ENCODE peak calls at places on chromosomes 7 and 10, in five cellular contexts. K is dorsolateral prefrontal cortex, X is PC-3, V is left ventricle myocardium inferior, W is psoas muscle. Y is an unnamed sample.
A peak's percentile ranks its signal among the peaks of the same experiment; 100 is the strongest.

GRCh38 chr10:96642973-96643372 is 56.2 kb upstream of the TM9SF3 start:
- DNase-seq in K (peak; percentile 63), W (peak; percentile 60), V (peak; percentile 69), X (peak; percentile 40), Y (peak; percentile 94)

GRCh38 chr7:20214787-20215669 is 2.2 kb downstream of the MACC1 start:
- DNase-seq in X (peak; percentile 13), V (no peak), K (no peak), W (no peak), Y (no peak)

GRCh38 chr10:114328876-114329275 is 75.4 kb downstream of the AFAP1L2 start:
- DNase-seq in K (no peak), X (no peak), W (peak; percentile 32), V (peak; percentile 71), Y (no peak)

GRCh38 chr7:75583255-75583654 is 91.1 kb downstream of the SPDYE5 start:
- DNase-seq in V (no peak), W (no peak), K (no peak), X (no peak), Y (no peak)

GRCh38 chr7:75823198-75823910 is 9.7 kb upstream of the CCL24 start:
- DNase-seq in V (no peak), K (no peak), X (peak; percentile 63), W (no peak), Y (no peak)

GRCh38 chr7:13770305-13770704 is 219.2 kb downstream of the ETV1 start:
- DNase-seq in X (peak; percentile 11), K (no peak), V (no peak), W (no peak), Y (no peak)

GRCh38 chr10:35300063-35300699 is 36.1 kb upstream of the CCNY start:
- DNase-seq in K (no peak), V (peak; percentile 23), X (peak; percentile 99), W (peak; percentile 59), Y (peak; percentile 77)

GRCh38 chr7:102004229-102004628 is 186.8 kb downstream of the CUX1 start:
- DNase-seq in W (no peak), V (no peak), X (no peak), K (no peak), Y (no peak)

GRCh38 chr10:45514283-45515270 is 140.6 kb downstream of the ALOX5 start:
- DNase-seq in W (no peak), K (peak; percentile 71), V (no peak), X (peak; percentile 7), Y (no peak)

GRCh38 chr10:132059760-132060508 is 5.8 kb upstream of the JAKMIP3 start:
- DNase-seq in V (no peak), W (no peak), X (no peak), K (peak; percentile 76), Y (peak; percentile 41)

GRCh38 chr7:1770331-1770730 is 100.3 kb downstream of the ELFN1 start:
- DNase-seq in W (no peak), K (no peak), X (no peak), V (no peak), Y (no peak)

GRCh38 chr10:78920011-78920410 is 148.8 kb upstream of the ZMIZ1 start:
- DNase-seq in X (no peak), K (no peak), V (no peak), W (no peak), Y (peak; percentile 64)

GRCh38 chr10:93245772-93246171 is 172.1 kb downstream of the CYP26A1 start:
- DNase-seq in W (no peak), X (no peak), V (no peak), K (no peak), Y (no peak)

GRCh38 chr7:55423891-55424290 is 58.8 kb downstream of the LANCL2 start:
- DNase-seq in W (no peak), K (no peak), X (no peak), V (no peak), Y (no peak)

GRCh38 chr10:123392182-123392930 is 238.2 kb downstream of the BUB3 start:
- DNase-seq in X (no peak), W (no peak), V (no peak), K (no peak), Y (no peak)

GRCh38 chr7:67625257-67625713 is 628.7 kb downstream of the TYW1 start:
- DNase-seq in W (peak; percentile 73), V (peak; percentile 79), K (peak; percentile 83), X (peak; percentile 44), Y (peak; percentile 79)

GRCh38 chr7:138785587-138786437 is 12.0 kb upstream of the TMEM213 start:
- DNase-seq in K (no peak), X (peak; percentile 25), V (no peak), W (no peak), Y (peak; percentile 27)

GRCh38 chr7:28988091-28988490 is 30.0 kb upstream of the TRIL start:
- DNase-seq in K (no peak), X (no peak), W (no peak), V (no peak), Y (no peak)

GRCh38 chr7:90828601-90829000 is 232.5 kb downstream of the CDK14 start:
- DNase-seq in V (no peak), W (no peak), K (no peak), X (peak; percentile 67), Y (no peak)

GRCh38 chr10:98425511-98426352 is 10.8 kb upstream of the PYROXD2 start:
- DNase-seq in W (no peak), V (peak; percentile 40), X (peak; percentile 54), K (no peak), Y (no peak)

GRCh38 chr10:784377-784758 is 94.9 kb upstream of the DIP2C start:
- DNase-seq in V (no peak), X (no peak), W (no peak), K (peak; percentile 79), Y (peak; percentile 66)

GRCh38 chr7:706721-707120 is 19.8 kb upstream of the DNAAF5 start:
- DNase-seq in K (no peak), W (no peak), X (no peak), V (no peak), Y (peak; percentile 27)

GRCh38 chr7:129471402-129471827 is 30.9 kb upstream of the SMKR1 start:
- DNase-seq in W (no peak), K (no peak), V (no peak), X (peak; percentile 83), Y (no peak)

GRCh38 chr7:35374858-35375257 is 121.0 kb upstream of the TBX20 start:
- DNase-seq in W (no peak), K (no peak), V (peak; percentile 68), X (no peak), Y (no peak)

GRCh38 chr10:69460576-69461242 is 9.4 kb downstream of the TSPAN15 start:
- DNase-seq in W (no peak), V (no peak), K (no peak), X (no peak), Y (peak; percentile 69)

GRCh38 chr10:43119416-43120115 is 18.7 kb upstream of the CSGALNACT2 start:
- DNase-seq in V (no peak), X (no peak), K (peak; percentile 40), W (no peak), Y (peak; percentile 82)

GRCh38 chr10:117721883-117722282 is 179.3 kb downstream of the EMX2 start:
- DNase-seq in W (no peak), K (no peak), V (no peak), X (no peak), Y (no peak)

DNA sequence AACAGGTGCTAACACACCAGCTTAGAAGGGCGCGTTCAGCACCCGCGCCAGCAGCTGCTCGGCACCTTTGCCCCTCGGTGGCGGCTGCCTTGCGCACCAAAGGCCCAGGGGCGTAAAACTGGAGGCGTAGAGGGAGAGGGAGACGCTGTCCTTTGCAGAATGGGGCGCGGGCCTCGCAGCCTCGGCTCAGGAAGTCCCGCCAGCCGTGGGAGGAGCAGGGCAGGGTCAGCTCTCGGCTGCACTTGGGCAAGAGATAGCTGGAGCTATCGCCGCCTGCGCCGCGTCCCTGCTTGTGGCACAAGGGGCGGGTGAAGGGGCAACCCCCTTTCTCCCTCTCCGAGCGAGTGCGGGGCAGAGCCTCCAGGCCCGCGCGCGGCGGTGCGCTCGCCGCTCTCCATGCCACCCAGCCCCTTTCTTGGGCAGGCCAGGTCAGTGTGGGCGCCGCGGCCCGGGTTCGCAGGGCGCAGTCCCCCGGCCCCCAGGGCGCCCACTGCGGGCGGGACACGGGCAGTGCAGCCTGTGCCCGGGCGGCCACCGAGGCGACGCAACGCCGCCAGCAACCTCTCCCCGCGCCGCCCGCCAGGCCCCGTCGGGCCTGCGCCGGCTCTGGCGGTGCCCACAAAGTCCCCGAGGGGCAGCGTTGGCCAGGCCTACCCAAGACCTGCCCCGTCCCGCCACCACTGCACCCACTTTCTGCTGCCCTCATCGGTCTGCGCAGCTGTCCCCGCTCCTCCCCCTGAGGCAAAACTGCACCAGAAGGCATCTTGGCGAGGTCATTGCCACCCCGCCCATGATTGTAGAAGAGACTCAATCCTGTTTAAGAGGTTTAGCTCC is 4.1 kb downstream of the NEUROD6 start:
- DNase-seq in V (no peak), K (no peak), W (no peak), X (no peak), Y (no peak)
- TF ChIP-seq CTCF in V (peak; percentile 35), K (no peak), W (no peak), X (no peak), Y (no peak)

GRCh38 chr10:100490531-100490930 is 27.7 kb downstream of the WNT8B start:
- DNase-seq in V (no peak), X (no peak), W (no peak), K (no peak), Y (no peak)

GRCh38 chr10:100485841-100486495 is 23.2 kb downstream of the WNT8B start:
- DNase-seq in W (no peak), V (no peak), X (no peak), K (no peak), Y (no peak)

GRCh38 chr10:100489388-100489787 is 26.6 kb downstream of the WNT8B start:
- DNase-seq in W (no peak), X (no peak), V (no peak), K (no peak), Y (no peak)

GRCh38 chr10:100485336-100485735 is 22.5 kb downstream of the WNT8B start:
- DNase-seq in K (no peak), V (no peak), X (no peak), W (no peak), Y (no peak)

DNA sequence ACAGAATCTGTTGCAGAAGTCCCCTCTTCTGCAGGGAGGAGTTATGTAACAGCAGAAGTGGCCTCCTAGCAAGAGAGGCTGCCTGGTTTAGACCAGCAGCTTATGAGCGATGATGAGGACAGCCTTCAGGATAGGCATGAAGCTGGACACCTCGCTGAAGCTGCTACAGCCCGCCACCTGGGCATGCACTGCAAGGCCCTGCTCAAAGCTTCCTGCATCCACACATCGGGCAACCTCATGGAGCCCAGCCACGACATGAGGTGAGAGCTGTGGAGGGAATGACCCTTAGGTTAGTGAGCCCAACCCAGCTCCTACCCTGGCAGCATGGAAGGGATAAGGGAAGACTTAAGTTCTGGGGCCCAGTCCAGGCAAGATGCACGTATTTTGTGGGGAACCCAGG is 24.7 kb downstream of the WNT8B start:
- DNase-seq in K (no peak), W (no peak), X (no peak), V (no peak), Y (no peak)
- H3K27me3 ChIP-seq in K (no peaks in the 10 kb centered on the region), W (no peaks in the 10 kb centered on the region), X (no peaks in the 10 kb centered on the region), V (no peaks in the 10 kb centered on the region), Y (no peaks in the 10 kb centered on the region)

GRCh38 chr7:142534726-142535122 is 214.5 kb upstream of the PRSS1 start:
- DNase-seq in W (no peak), X (no peak), K (no peak), V (no peak), Y (no peak)

GRCh38 chr7:142533920-142534319 is 215.4 kb upstream of the PRSS1 start:
- DNase-seq in W (no peak), X (no peak), V (no peak), K (no peak), Y (no peak)

GRCh38 chr7:142523821-142524460 is 225.3 kb upstream of the PRSS1 start:
- DNase-seq in W (no peak), K (no peak), V (no peak), X (no peak), Y (no peak)

GRCh38 chr7:142528608-142529408 is 220.5 kb upstream of the PRSS1 start:
- DNase-seq in V (no peak), X (no peak), K (no peak), W (no peak), Y (no peak)
- TF ChIP-seq CTCF in V (no peak), X (no peak), K (no peak), W (no peak), Y (no peak)

GRCh38 chr10:49766484-49766883 is 4.4 kb upstream of the OGDHL start:
- DNase-seq in V (no peak), K (no peak), W (no peak), X (no peak), Y (no peak)
- H3K27me3 ChIP-seq in V (peaks cover 99% of the 10 kb centered on the region), K (peaks cover 27% of the 10 kb centered on the region), W (peaks cover 71% of the 10 kb centered on the region), X (peaks cover 65% of the 10 kb centered on the region), Y (peaks cover 78% of the 10 kb centered on the region)